ENCODE peak calls at places on chromosomes 11 and 22, in nine cellular contexts. One of them, this sample, is unnamed.
A peak's percentile ranks its signal among the peaks of the same experiment; 100 is the strongest.

GRCh38 chr11:6320411-6321207 is at the start of gene CAVIN3:
- DNase-seq in stomach: peak; percentile 70
- DNase-seq in PC-3: peak; percentile 15
- DNase-seq in HCT116: peak; percentile 48
- DNase-seq in left lung: peak; percentile 87
- DNase-seq in sigmoid colon: peak; percentile 94
- DNase-seq in transverse colon: peak; percentile 59
- DNase-seq in thoracic aorta: peak; percentile 57
- DNase-seq in heart right ventricle: peak; percentile 90
- DNase-seq in this sample: no peak

GRCh38 chr11:71408826-71409225 is 39.4 kb downstream of the DHCR7 start:
- DNase-seq in transverse colon: no peak
- DNase-seq in heart right ventricle: no peak
- DNase-seq in left lung: no peak
- DNase-seq in PC-3: no peak
- DNase-seq in thoracic aorta: no peak
- DNase-seq in HCT116: no peak
- DNase-seq in stomach: no peak
- DNase-seq in sigmoid colon: no peak
- DNase-seq in this sample: no peak

GRCh38 chr11:126543691-126544090 is 188.2 kb downstream of the ST3GAL4 start:
- DNase-seq in sigmoid colon: no peak
- DNase-seq in thoracic aorta: no peak
- DNase-seq in PC-3: no peak
- DNase-seq in HCT116: no peak
- DNase-seq in left lung: no peak
- DNase-seq in stomach: no peak
- DNase-seq in transverse colon: no peak
- DNase-seq in heart right ventricle: no peak
- DNase-seq in this sample: no peak

GRCh38 chr11:134071766-134072403 is 3.0 kb downstream of the JAM3 start:
- DNase-seq in sigmoid colon: no peak
- DNase-seq in heart right ventricle: no peak
- DNase-seq in transverse colon: no peak
- DNase-seq in HCT116: no peak
- DNase-seq in left lung: no peak
- DNase-seq in thoracic aorta: no peak
- DNase-seq in stomach: no peak
- DNase-seq in PC-3: no peak
- DNase-seq in this sample: no peak

GRCh38 chr11:9617960-9618359 is 44.5 kb downstream of the WEE1 start:
- DNase-seq in transverse colon: no peak
- DNase-seq in HCT116: no peak
- DNase-seq in thoracic aorta: no peak
- DNase-seq in PC-3: no peak
- DNase-seq in stomach: no peak
- DNase-seq in sigmoid colon: no peak
- DNase-seq in left lung: no peak
- DNase-seq in heart right ventricle: no peak
- DNase-seq in this sample: no peak

GRCh38 chr11:11117730-11118129 is 235.3 kb downstream of the CSNK2A3 start:
- DNase-seq in PC-3: no peak
- DNase-seq in stomach: no peak
- DNase-seq in left lung: no peak
- DNase-seq in sigmoid colon: no peak
- DNase-seq in transverse colon: no peak
- DNase-seq in thoracic aorta: no peak
- DNase-seq in heart right ventricle: no peak
- DNase-seq in HCT116: no peak
- DNase-seq in this sample: no peak

GRCh38 chr11:113474362-113475159 is 637 bp downstream of the DRD2 start:
- DNase-seq in thoracic aorta: peak; percentile 18
- DNase-seq in PC-3: peak; percentile 93
- DNase-seq in sigmoid colon: no peak
- DNase-seq in left lung: peak; percentile 64
- DNase-seq in transverse colon: peak; percentile 75
- DNase-seq in heart right ventricle: peak; percentile 69
- DNase-seq in stomach: peak; percentile 74
- DNase-seq in HCT116: no peak
- DNase-seq in this sample: peak; percentile 45

GRCh38 chr11:34640050-34640971 is 19.4 kb downstream of the EHF start:
- DNase-seq in sigmoid colon: no peak
- DNase-seq in thoracic aorta: no peak
- DNase-seq in left lung: peak; percentile 78
- DNase-seq in stomach: peak; percentile 87
- DNase-seq in heart right ventricle: no peak
- DNase-seq in HCT116: no peak
- DNase-seq in transverse colon: peak; percentile 85
- DNase-seq in PC-3: peak; percentile 95
- DNase-seq in this sample: no peak

GRCh38 chr11:94948070-94948617 is 25.2 kb downstream of the CWC15 start:
- DNase-seq in sigmoid colon: no peak
- DNase-seq in stomach: no peak
- DNase-seq in left lung: no peak
- DNase-seq in HCT116: no peak
- DNase-seq in transverse colon: no peak
- DNase-seq in heart right ventricle: no peak
- DNase-seq in thoracic aorta: no peak
- DNase-seq in PC-3: peak; percentile 38
- DNase-seq in this sample: no peak

GRCh38 chr22:36299295-36299694 is 46.4 kb downstream of the APOL1 start:
- DNase-seq in thoracic aorta: no peak
- DNase-seq in stomach: no peak
- DNase-seq in sigmoid colon: no peak
- DNase-seq in HCT116: no peak
- DNase-seq in heart right ventricle: no peak
- DNase-seq in PC-3: no peak
- DNase-seq in transverse colon: no peak
- DNase-seq in left lung: no peak
- DNase-seq in this sample: no peak

GRCh38 chr22:36297568-36297967 is 44.6 kb downstream of the APOL1 start:
- DNase-seq in thoracic aorta: no peak
- DNase-seq in stomach: no peak
- DNase-seq in heart right ventricle: no peak
- DNase-seq in sigmoid colon: no peak
- DNase-seq in HCT116: no peak
- DNase-seq in PC-3: no peak
- DNase-seq in left lung: no peak
- DNase-seq in transverse colon: no peak
- DNase-seq in this sample: no peak

GRCh38 chr22:36296690-36297089 is 43.8 kb downstream of the APOL1 start:
- DNase-seq in stomach: no peak
- DNase-seq in heart right ventricle: no peak
- DNase-seq in thoracic aorta: no peak
- DNase-seq in HCT116: no peak
- DNase-seq in transverse colon: no peak
- DNase-seq in PC-3: no peak
- DNase-seq in left lung: no peak
- DNase-seq in sigmoid colon: no peak
- DNase-seq in this sample: no peak

GRCh38 chr22:36298601-36299000 is 45.7 kb downstream of the APOL1 start:
- DNase-seq in left lung: no peak
- DNase-seq in HCT116: no peak
- DNase-seq in transverse colon: no peak
- DNase-seq in PC-3: no peak
- DNase-seq in sigmoid colon: no peak
- DNase-seq in heart right ventricle: no peak
- DNase-seq in thoracic aorta: no peak
- DNase-seq in stomach: no peak
- DNase-seq in this sample: no peak

DNA sequence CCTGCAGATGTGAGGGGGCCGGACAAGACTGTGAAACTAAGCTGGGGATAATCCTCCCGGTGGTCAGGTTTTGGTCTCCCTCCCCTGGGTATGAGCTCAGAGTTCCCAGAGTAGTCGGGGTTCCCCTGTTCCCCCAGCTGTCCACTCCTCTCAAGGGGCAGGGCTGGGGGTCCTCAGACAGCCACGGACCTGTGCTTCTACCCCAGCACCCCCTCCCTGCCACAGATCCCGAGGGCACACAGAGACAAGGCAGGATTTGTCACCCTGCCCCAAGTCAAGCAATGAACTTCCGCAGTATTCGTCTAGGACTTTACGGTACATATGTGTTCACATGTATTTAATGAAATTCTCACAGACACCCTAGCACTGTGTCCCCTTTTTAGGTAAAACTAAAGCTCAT is 45.2 kb downstream of the APOL1 start:
- DNase-seq in PC-3: no peak
- DNase-seq in thoracic aorta: no peak
- DNase-seq in left lung: no peak
- DNase-seq in transverse colon: no peak
- DNase-seq in heart right ventricle: no peak
- DNase-seq in stomach: no peak
- DNase-seq in sigmoid colon: no peak
- DNase-seq in HCT116: no peak
- DNase-seq in this sample: no peak
- H3K27ac ChIP-seq in PC-3: no peak overlapping the region
- H3K27ac ChIP-seq in thoracic aorta: no peak overlapping the region
- H3K27ac ChIP-seq in left lung: no peak overlapping the region
- H3K27ac ChIP-seq in transverse colon: peak overlapping the region; percentile 70
- H3K27ac ChIP-seq in heart right ventricle: no peak overlapping the region
- H3K27ac ChIP-seq in stomach: peak overlapping the region; percentile 77
- H3K27ac ChIP-seq in sigmoid colon: peak overlapping the region; percentile 100
- H3K27ac ChIP-seq in HCT116: no peak overlapping the region
- H3K27ac ChIP-seq in this sample: no peak overlapping the region

GRCh38 chr11:22991196-22991595 is 130.9 kb upstream of the CCDC179 start:
- DNase-seq in heart right ventricle: no peak
- DNase-seq in thoracic aorta: no peak
- DNase-seq in PC-3: no peak
- DNase-seq in HCT116: no peak
- DNase-seq in sigmoid colon: no peak
- DNase-seq in left lung: no peak
- DNase-seq in transverse colon: no peak
- DNase-seq in stomach: no peak
- DNase-seq in this sample: no peak
- H3K9me3 ChIP-seq in heart right ventricle: peaks cover 30% of the 10 kb centered on the region
- H3K9me3 ChIP-seq in thoracic aorta: peaks cover 11% of the 10 kb centered on the region
- H3K9me3 ChIP-seq in PC-3: no peaks in the 10 kb centered on the region
- H3K9me3 ChIP-seq in HCT116: peaks cover 6% of the 10 kb centered on the region
- H3K9me3 ChIP-seq in sigmoid colon: no peaks in the 10 kb centered on the region
- H3K9me3 ChIP-seq in left lung: peaks cover 48% of the 10 kb centered on the region
- H3K9me3 ChIP-seq in transverse colon: peaks cover 4% of the 10 kb centered on the region
- H3K9me3 ChIP-seq in stomach: peaks cover 20% of the 10 kb centered on the region
- H3K9me3 ChIP-seq in this sample: no peaks in the 10 kb centered on the region

GRCh38 chr22:24521791-24522245 is 26.7 kb downstream of the UPB1 start:
- DNase-seq in left lung: peak; percentile 78
- DNase-seq in HCT116: peak; percentile 86
- DNase-seq in thoracic aorta: no peak
- DNase-seq in transverse colon: peak; percentile 68
- DNase-seq in sigmoid colon: no peak
- DNase-seq in stomach: peak; percentile 76
- DNase-seq in heart right ventricle: no peak
- DNase-seq in PC-3: peak; percentile 83
- DNase-seq in this sample: peak; percentile 17
- H3K27ac ChIP-seq in left lung: no peak overlapping the region
- H3K27ac ChIP-seq in HCT116: no peak overlapping the region
- H3K27ac ChIP-seq in thoracic aorta: no peak overlapping the region
- H3K27ac ChIP-seq in transverse colon: no peak overlapping the region
- H3K27ac ChIP-seq in sigmoid colon: no peak overlapping the region
- H3K27ac ChIP-seq in stomach: no peak overlapping the region
- H3K27ac ChIP-seq in heart right ventricle: no peak overlapping the region
- H3K27ac ChIP-seq in PC-3: no peak overlapping the region
- H3K27ac ChIP-seq in this sample: no peak overlapping the region

GRCh38 chr22:27195516-27195915 is 538.1 kb downstream of the MIAT start:
- DNase-seq in sigmoid colon: no peak
- DNase-seq in PC-3: no peak
- DNase-seq in heart right ventricle: no peak
- DNase-seq in thoracic aorta: no peak
- DNase-seq in stomach: no peak
- DNase-seq in HCT116: no peak
- DNase-seq in transverse colon: no peak
- DNase-seq in left lung: no peak
- DNase-seq in this sample: no peak

GRCh38 chr22:27193215-27193614 is 535.8 kb downstream of the MIAT start:
- DNase-seq in heart right ventricle: no peak
- DNase-seq in stomach: no peak
- DNase-seq in left lung: no peak
- DNase-seq in PC-3: no peak
- DNase-seq in sigmoid colon: no peak
- DNase-seq in thoracic aorta: no peak
- DNase-seq in transverse colon: no peak
- DNase-seq in HCT116: no peak
- DNase-seq in this sample: no peak

GRCh38 chr22:27195104-27195503 is 537.7 kb downstream of the MIAT start:
- DNase-seq in HCT116: no peak
- DNase-seq in stomach: no peak
- DNase-seq in heart right ventricle: peak; percentile 53
- DNase-seq in sigmoid colon: peak; percentile 88
- DNase-seq in thoracic aorta: no peak
- DNase-seq in PC-3: no peak
- DNase-seq in left lung: no peak
- DNase-seq in transverse colon: peak; percentile 24
- DNase-seq in this sample: no peak

GRCh38 chr22:27193636-27194035 is 536.2 kb downstream of the MIAT start:
- DNase-seq in transverse colon: no peak
- DNase-seq in stomach: no peak
- DNase-seq in left lung: no peak
- DNase-seq in sigmoid colon: no peak
- DNase-seq in PC-3: no peak
- DNase-seq in heart right ventricle: no peak
- DNase-seq in thoracic aorta: no peak
- DNase-seq in HCT116: no peak
- DNase-seq in this sample: no peak

DNA sequence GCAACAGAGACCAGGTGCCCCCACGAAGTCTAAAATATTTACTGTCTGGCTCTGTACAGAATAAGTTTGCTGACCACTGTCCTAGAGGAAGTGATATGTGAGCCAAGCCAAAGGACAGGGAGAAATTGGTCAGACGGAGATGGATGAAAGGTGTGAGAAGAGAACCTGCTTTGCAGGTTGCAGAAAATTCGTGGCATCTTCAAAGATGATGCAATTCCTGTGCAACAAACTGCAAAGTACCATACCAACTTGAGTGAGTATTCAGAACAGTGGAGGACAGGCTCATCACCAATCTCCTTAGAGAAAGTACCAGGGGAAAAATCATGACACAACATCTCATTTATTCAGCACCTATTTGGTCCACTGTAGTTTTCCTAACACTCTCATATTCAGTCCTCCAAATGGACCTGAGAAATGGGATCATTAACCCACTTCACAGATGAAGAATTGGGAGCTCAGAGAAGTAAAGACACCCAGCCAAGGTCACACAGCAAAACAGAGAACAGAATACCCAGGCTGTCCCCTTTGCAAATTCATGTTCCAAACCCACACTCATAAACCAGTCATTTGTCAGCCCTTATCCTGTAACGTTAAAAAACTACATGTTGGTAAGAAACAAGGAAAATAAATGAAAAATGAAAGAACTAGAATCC is 536.8 kb downstream of the MIAT start:
- DNase-seq in thoracic aorta: no peak
- DNase-seq in heart right ventricle: no peak
- DNase-seq in left lung: no peak
- DNase-seq in transverse colon: no peak
- DNase-seq in HCT116: no peak
- DNase-seq in sigmoid colon: no peak
- DNase-seq in PC-3: no peak
- DNase-seq in stomach: no peak
- DNase-seq in this sample: no peak
- H3K9me3 ChIP-seq in thoracic aorta: no peaks in the 10 kb centered on the region
- H3K9me3 ChIP-seq in heart right ventricle: peaks cover 9% of the 10 kb centered on the region
- H3K9me3 ChIP-seq in left lung: no peaks in the 10 kb centered on the region
- H3K9me3 ChIP-seq in transverse colon: no peaks in the 10 kb centered on the region
- H3K9me3 ChIP-seq in HCT116: no peaks in the 10 kb centered on the region
- H3K9me3 ChIP-seq in sigmoid colon: no peaks in the 10 kb centered on the region
- H3K9me3 ChIP-seq in PC-3: no peaks in the 10 kb centered on the region
- H3K9me3 ChIP-seq in stomach: no peaks in the 10 kb centered on the region
- H3K9me3 ChIP-seq in this sample: no peaks in the 10 kb centered on the region

GRCh38 chr11:97962758-97963157 is 1058.0 kb upstream of the CNTN5 start:
- DNase-seq in transverse colon: no peak
- DNase-seq in sigmoid colon: no peak
- DNase-seq in heart right ventricle: no peak
- DNase-seq in left lung: no peak
- DNase-seq in HCT116: no peak
- DNase-seq in PC-3: no peak
- DNase-seq in thoracic aorta: no peak
- DNase-seq in stomach: no peak
- DNase-seq in this sample: no peak
- H3K27ac ChIP-seq in transverse colon: no peak overlapping the region
- H3K27ac ChIP-seq in sigmoid colon: no peak overlapping the region
- H3K27ac ChIP-seq in heart right ventricle: no peak overlapping the region
- H3K27ac ChIP-seq in left lung: no peak overlapping the region
- H3K27ac ChIP-seq in HCT116: no peak overlapping the region
- H3K27ac ChIP-seq in PC-3: no peak overlapping the region
- H3K27ac ChIP-seq in thoracic aorta: no peak overlapping the region
- H3K27ac ChIP-seq in stomach: no peak overlapping the region
- H3K27ac ChIP-seq in this sample: no peak overlapping the region